ENCODE peak calls at places on chromosomes 7 and 10, in four cellular contexts. One of them, this sample, is unnamed.

GRCh38 chr7:20514364-20514763 is 101.1 kb upstream of the ABCB5 start:
- DNase-seq in transverse colon: no peak
- DNase-seq in hepatocyte: peak; percentile 44
- DNase-seq in astrocyte: peak; percentile 96
- DNase-seq in this sample: peak; percentile 24

GRCh38 chr10:75356484-75356883 is 45.1 kb downstream of the ZNF503 start:
- DNase-seq in transverse colon: no peak
- DNase-seq in astrocyte: no peak
- DNase-seq in hepatocyte: no peak
- DNase-seq in this sample: no peak

GRCh38 chr10:97498841-97499560 is at the start of gene UBTD1:
- DNase-seq in transverse colon: peak; percentile 43
- DNase-seq in astrocyte: peak; percentile 34
- DNase-seq in hepatocyte: peak; percentile 81
- DNase-seq in this sample: peak; percentile 51

GRCh38 chr7:39417642-39418041 is 148.6 kb upstream of the YAE1 start:
- DNase-seq in transverse colon: no peak
- DNase-seq in astrocyte: no peak
- DNase-seq in hepatocyte: no peak
- DNase-seq in this sample: peak; percentile 7

GRCh38 chr7:32500922-32501341 is 5.6 kb downstream of the AVL9 start:
- DNase-seq in hepatocyte: no peak
- DNase-seq in transverse colon: no peak
- DNase-seq in astrocyte: peak; percentile 72
- DNase-seq in this sample: peak; percentile 68

GRCh38 chr7:150891740-150892139 is 39.4 kb downstream of the AOC1 start:
- DNase-seq in astrocyte: no peak
- DNase-seq in hepatocyte: no peak
- DNase-seq in transverse colon: no peak
- DNase-seq in this sample: no peak

GRCh38 chr7:132869166-132869861 is 212.6 kb downstream of the CHCHD3 start:
- DNase-seq in transverse colon: no peak
- DNase-seq in astrocyte: no peak
- DNase-seq in hepatocyte: no peak
- DNase-seq in this sample: no peak

GRCh38 chr10:110989016-110989415 is 69.6 kb downstream of the SHOC2 start:
- DNase-seq in astrocyte: peak; percentile 70
- DNase-seq in transverse colon: no peak
- DNase-seq in hepatocyte: no peak
- DNase-seq in this sample: peak; percentile 30

GRCh38 chr7:108603922-108604684 is 34.4 kb downstream of the DNAJB9 start:
- DNase-seq in hepatocyte: no peak
- DNase-seq in astrocyte: no peak
- DNase-seq in transverse colon: no peak
- DNase-seq in this sample: no peak

GRCh38 chr10:90788987-90789386 is 68.9 kb downstream of the HTR7 start:
- DNase-seq in transverse colon: no peak
- DNase-seq in hepatocyte: no peak
- DNase-seq in astrocyte: no peak
- DNase-seq in this sample: no peak

GRCh38 chr10:91653214-91653875 is 20.5 kb upstream of the PPP1R3C start:
- DNase-seq in transverse colon: no peak
- DNase-seq in astrocyte: peak; percentile 97
- DNase-seq in hepatocyte: no peak
- DNase-seq in this sample: peak; percentile 79

GRCh38 chr7:71925663-71926062 is 486.5 kb downstream of the CALN1 start:
- DNase-seq in transverse colon: no peak
- DNase-seq in astrocyte: no peak
- DNase-seq in hepatocyte: no peak
- DNase-seq in this sample: no peak

GRCh38 chr7:84970683-84971082 is 216.2 kb downstream of the SEMA3D start:
- DNase-seq in transverse colon: no peak
- DNase-seq in hepatocyte: no peak
- DNase-seq in astrocyte: peak; percentile 14
- DNase-seq in this sample: no peak

GRCh38 chr7:158638001-158638400 is 50.4 kb upstream of the PTPRN2 start:
- DNase-seq in astrocyte: no peak
- DNase-seq in hepatocyte: no peak
- DNase-seq in transverse colon: no peak
- DNase-seq in this sample: peak; percentile 23

GRCh38 chr10:114631678-114632417 is 26.2 kb downstream of the ABLIM1 start:
- DNase-seq in hepatocyte: peak; percentile 85
- DNase-seq in transverse colon: peak; percentile 57
- DNase-seq in astrocyte: no peak
- DNase-seq in this sample: no peak

GRCh38 chr7:1403844-1404404 is 55.3 kb downstream of the MICALL2 start:
- DNase-seq in astrocyte: peak; percentile 61
- DNase-seq in transverse colon: no peak
- DNase-seq in hepatocyte: peak; percentile 58
- DNase-seq in this sample: peak; percentile 83

GRCh38 chr10:34704526-34705184 is 110.4 kb downstream of the PARD3 start:
- DNase-seq in hepatocyte: no peak
- DNase-seq in astrocyte: no peak
- DNase-seq in transverse colon: no peak
- DNase-seq in this sample: no peak

DNA sequence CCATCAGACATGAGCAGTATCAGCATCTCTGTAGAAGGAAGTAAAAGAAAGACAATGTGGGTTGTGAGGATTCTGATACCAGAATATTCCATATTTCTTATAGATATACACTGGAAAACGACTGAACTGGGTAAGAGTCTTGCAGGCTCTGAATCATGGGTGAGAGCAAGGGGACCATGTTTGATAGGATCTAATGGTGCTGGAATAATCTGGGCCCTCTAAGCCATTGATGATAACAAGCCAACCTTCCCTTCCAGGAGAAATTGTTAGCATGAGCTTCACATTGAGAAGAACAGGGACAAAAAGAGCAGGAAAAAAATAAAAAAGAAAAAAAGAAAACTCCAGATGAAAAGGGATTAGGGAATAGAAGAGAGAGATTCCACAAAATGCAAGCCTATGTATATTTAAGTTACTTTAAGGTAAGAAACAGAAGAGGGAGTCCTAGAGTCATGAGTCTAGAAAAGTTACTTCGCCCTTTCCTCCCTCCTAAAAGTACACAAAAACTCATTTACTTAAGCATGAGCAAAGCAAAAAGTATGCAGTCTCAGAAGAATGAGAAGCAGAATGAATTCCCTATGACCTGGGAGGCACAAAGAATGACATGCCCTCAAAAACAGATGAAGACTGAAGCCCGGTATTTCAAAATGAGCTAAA is 181.9 kb downstream of the TMEM26 start:
- DNase-seq in astrocyte: peak; percentile 80
- DNase-seq in hepatocyte: peak; percentile 61
- DNase-seq in transverse colon: no peak
- DNase-seq in this sample: peak; percentile 93
- TF ChIP-seq CTCF in astrocyte: peak; percentile 19
- TF ChIP-seq CTCF in hepatocyte: peak; percentile 40
- TF ChIP-seq CTCF in transverse colon: no peak
- TF ChIP-seq CTCF in this sample: peak; percentile 49

GRCh38 chr7:100674441-100675407 is 1.2 kb downstream of the GNB2 start:
- DNase-seq in transverse colon: peak; percentile 49
- DNase-seq in astrocyte: no peak
- DNase-seq in hepatocyte: peak; percentile 60
- DNase-seq in this sample: peak; percentile 23

GRCh38 chr7:100677308-100678095 is 4.0 kb downstream of the GNB2 start:
- DNase-seq in transverse colon: peak; percentile 8
- DNase-seq in hepatocyte: peak; percentile 6
- DNase-seq in astrocyte: no peak
- DNase-seq in this sample: no peak

GRCh38 chr7:100678291-100678984 is 4.9 kb downstream of the GNB2 start:
- DNase-seq in astrocyte: no peak
- DNase-seq in hepatocyte: peak; percentile 10
- DNase-seq in transverse colon: peak; percentile 8
- DNase-seq in this sample: no peak

GRCh38 chr7:100675581-100676350 is 2.2 kb downstream of the GNB2 start:
- DNase-seq in astrocyte: peak; percentile 51
- DNase-seq in hepatocyte: peak; percentile 79
- DNase-seq in transverse colon: peak; percentile 86
- DNase-seq in this sample: peak; percentile 66

DNA sequence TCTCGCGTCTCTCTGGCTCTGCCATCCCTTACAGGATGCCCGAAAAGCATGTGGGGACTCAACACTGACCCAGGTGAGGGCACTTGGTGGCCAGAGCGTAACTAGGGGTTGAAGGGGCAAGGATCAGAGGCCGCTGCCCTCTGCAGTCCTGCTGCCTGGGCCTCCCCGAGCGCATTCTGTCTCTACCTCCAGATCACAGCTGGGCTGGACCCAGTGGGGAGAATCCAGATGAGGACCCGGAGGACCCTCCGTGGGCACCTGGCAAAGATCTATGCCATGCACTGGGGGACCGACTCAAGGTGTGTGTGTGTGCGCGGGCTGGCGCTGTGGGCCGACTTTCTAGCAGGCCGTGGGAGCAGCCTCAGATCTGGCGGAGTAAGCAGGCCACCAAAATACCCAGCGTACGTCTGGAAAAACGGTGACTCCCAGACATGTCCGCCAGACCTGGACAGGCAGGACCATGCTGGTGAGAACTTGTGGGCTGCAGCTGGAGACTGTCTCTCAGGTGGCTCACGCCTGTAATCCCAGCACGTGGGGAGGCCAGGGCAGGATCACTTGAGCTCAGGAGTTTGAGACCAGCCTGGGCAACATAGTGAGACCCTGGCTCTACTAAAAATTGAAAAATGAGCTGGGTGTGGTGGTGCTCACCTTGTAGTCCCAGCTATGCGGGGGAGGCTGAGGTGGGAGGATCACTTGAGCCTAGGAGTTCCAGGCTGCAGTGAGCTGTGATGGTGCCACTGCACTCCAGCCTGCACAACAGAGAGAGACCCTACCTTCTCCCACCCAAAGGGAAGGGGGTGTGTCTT is 3.2 kb downstream of the GNB2 start:
- DNase-seq in astrocyte: no peak
- DNase-seq in transverse colon: peak; percentile 15
- DNase-seq in hepatocyte: no peak
- DNase-seq in this sample: no peak
- H3K4me3 ChIP-seq in astrocyte: no peak overlapping the region
- H3K4me3 ChIP-seq in transverse colon: no peak overlapping the region
- H3K4me3 ChIP-seq in hepatocyte: no peak overlapping the region
- H3K4me3 ChIP-seq in this sample: peak overlapping the region; percentile 91

GRCh38 chr7:6554848-6555247 is 3.6 kb upstream of the GRID2IP start:
- DNase-seq in astrocyte: no peak
- DNase-seq in hepatocyte: no peak
- DNase-seq in transverse colon: no peak
- DNase-seq in this sample: no peak

GRCh38 chr7:6556196-6556595 is 4.9 kb upstream of the GRID2IP start:
- DNase-seq in transverse colon: peak; percentile 17
- DNase-seq in hepatocyte: peak; percentile 27
- DNase-seq in astrocyte: no peak
- DNase-seq in this sample: no peak

GRCh38 chr7:6553460-6554044 is 2.3 kb upstream of the GRID2IP start:
- DNase-seq in hepatocyte: no peak
- DNase-seq in astrocyte: no peak
- DNase-seq in transverse colon: no peak
- DNase-seq in this sample: no peak

GRCh38 chr7:6559896-6560295 is 8.6 kb upstream of the GRID2IP start:
- DNase-seq in transverse colon: no peak
- DNase-seq in hepatocyte: no peak
- DNase-seq in astrocyte: no peak
- DNase-seq in this sample: no peak

GRCh38 chr7:6558837-6559236 is 7.6 kb upstream of the GRID2IP start:
- DNase-seq in hepatocyte: peak; percentile 49
- DNase-seq in transverse colon: peak; percentile 29
- DNase-seq in astrocyte: no peak
- DNase-seq in this sample: peak; percentile 55
- TF ChIP-seq CTCF in hepatocyte: peak; percentile 6
- TF ChIP-seq CTCF in transverse colon: peak; percentile 15
- TF ChIP-seq CTCF in astrocyte: no peak
- TF ChIP-seq CTCF in this sample: peak; percentile 59

DNA sequence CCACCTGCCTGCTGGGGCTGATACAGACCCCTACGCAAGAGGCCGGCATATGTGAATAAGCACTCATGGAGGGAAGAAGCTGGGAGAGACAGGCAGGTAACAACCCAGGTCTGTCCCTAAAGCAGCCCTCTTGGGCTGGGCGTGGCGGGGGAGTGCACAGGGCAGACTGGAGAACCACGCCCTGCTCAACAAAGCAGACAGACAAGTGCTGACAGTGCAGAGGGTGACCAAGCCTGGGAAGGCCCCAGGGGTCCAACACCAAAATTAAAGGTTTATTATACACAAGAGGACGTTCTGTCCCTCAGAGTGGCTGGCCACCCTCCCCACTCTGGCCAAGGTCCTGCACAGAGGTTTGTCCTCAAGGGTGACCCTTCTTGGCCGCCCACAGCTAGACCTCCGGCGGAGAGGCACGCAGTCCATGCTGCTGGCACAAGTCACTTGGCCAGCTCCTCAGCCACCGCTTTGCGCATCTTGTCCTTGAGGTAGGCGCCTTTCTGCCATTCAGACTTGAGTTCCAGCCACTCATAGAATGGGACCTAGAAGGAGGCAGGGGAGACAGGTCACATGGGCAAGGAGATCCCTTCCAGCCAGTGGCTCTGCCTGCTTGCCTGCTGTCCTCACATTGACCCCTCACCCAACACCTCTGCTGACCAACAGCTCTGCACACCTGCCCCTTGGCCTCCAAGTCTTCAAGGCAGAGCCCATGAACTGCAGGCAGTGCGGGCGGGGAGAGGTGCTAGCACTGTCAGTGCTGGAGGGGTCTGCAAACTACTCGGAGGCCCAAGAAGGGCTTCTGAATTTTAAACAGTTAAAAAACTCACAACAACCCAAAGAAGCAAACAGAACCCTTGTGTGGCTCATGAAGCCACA is 11.4 kb upstream of the NACAD start:
- DNase-seq in astrocyte: no peak
- DNase-seq in hepatocyte: no peak
- DNase-seq in transverse colon: no peak
- DNase-seq in this sample: no peak
- H3K4me3 ChIP-seq in astrocyte: no peak overlapping the region
- H3K4me3 ChIP-seq in hepatocyte: no peak overlapping the region
- H3K4me3 ChIP-seq in transverse colon: no peak overlapping the region
- H3K4me3 ChIP-seq in this sample: no peak overlapping the region

This sample was measured in choroid plexus epithelial cell.